ENCODE peak calls at places on chromosomes 6 and 20, in eight cellular contexts. V is A172; X is RWPE1; U is AG04450; N is activated CD8-positive, alpha-beta T cell treated with anti-CD3 and anti-CD28 coated beads, Interleukin-2, amount 10 ng/mL, durations not matched to agents 7 days and 5 days; L is kidney tubule cell; T is GM18507; E is ELF-1. A is an unnamed sample.

GRCh38 chr6:142958343-142958742 is 13.4 kb upstream of the HIVEP2 start:
- DNase-seq in N (no peak), T (no peak), U (no peak), V (no peak), L (no peak), E (no peak), X (no peak), A (no peak)

GRCh38 chr6:159077123-159077522 is 32.3 kb upstream of the TAGAP start:
- DNase-seq in L (no peak), T (no peak), X (no peak), E (no peak), N (peak; percentile 47), U (no peak), V (no peak), A (no peak)

GRCh38 chr6:87884203-87884602 is 163.4 kb upstream of the SPACA1 start:
- DNase-seq in V (no peak), U (no peak), N (no peak), E (no peak), T (no peak), L (no peak), X (no peak), A (no peak)

GRCh38 chr6:140230282-140230681 is 855.8 kb upstream of the CITED2 start:
- DNase-seq in V (no peak), U (no peak), X (no peak), E (no peak), N (no peak), T (no peak), L (no peak), A (no peak)

GRCh38 chr6:132969188-132969587 is 154.8 kb downstream of the RPS12 start:
- DNase-seq in L (peak; percentile 26), N (no peak), X (no peak), T (no peak), U (no peak), E (no peak), V (no peak), A (no peak)

GRCh38 chr20:57884956-57885355 is 175.1 kb upstream of the PMEPA1 start:
- DNase-seq in N (no peak), V (no peak), U (no peak), E (no peak), T (no peak), L (no peak), X (no peak), A (no peak)

GRCh38 chr6:158767714-158768113 is 51.5 kb downstream of the EZR start:
- DNase-seq in X (no peak), V (no peak), T (no peak), E (no peak), N (no peak), L (no peak), U (no peak), A (no peak)

GRCh38 chr6:105981002-105981887 is 104.9 kb upstream of the PRDM1 start:
- DNase-seq in X (no peak), T (no peak), E (peak; percentile 57), V (no peak), U (no peak), N (peak; percentile 53), L (no peak), A (no peak)

GRCh38 chr6:145247677-145248419 is 487.5 kb downstream of the EPM2A start:
- DNase-seq in L (peak; percentile 35), V (peak; percentile 75), T (no peak), N (no peak), E (no peak), X (peak; percentile 80), U (peak; percentile 88), A (peak; percentile 97)

GRCh38 chr20:51660741-51661608 is 107.2 kb downstream of the ATP9A start:
- DNase-seq in T (no peak), V (peak; percentile 91), E (no peak), U (peak; percentile 68), N (no peak), L (peak; percentile 32), X (peak; percentile 85), A (peak; percentile 37)